ENCODE peak calls at places on chromosome 3, in seven cellular contexts. Z is GM12878, M is IMR-90, P is A549, Y is HepG2, I is H1, Q is K562. L is an unnamed sample.

GRCh38 chr3:40771112-40771511 is 246.4 kb downstream of the ZNF621 start:
- DNase-seq in I (no peak), Y (no peak), Z (no peak), Q (no peak), P (no peak), M (no peak), L (no peak)

GRCh38 chr3:170418422-170419300 is at the start of gene CLDN11:
- DNase-seq in P (no peak), M (peak; percentile 75), Z (no peak), I (peak; percentile 83), Q (peak; percentile 46), Y (no peak), L (peak; percentile 91)

GRCh38 chr3:141311170-141311495 is 57.2 kb upstream of the ZBTB38 start:
- DNase-seq in M (no peak), Y (no peak), P (no peak), Z (no peak), I (no peak), Q (no peak), L (peak; percentile 39)

GRCh38 chr3:188573286-188573928 is 419.4 kb downstream of the LPP start:
- DNase-seq in M (no peak), I (no peak), Z (no peak), Y (no peak), P (no peak), Q (no peak), L (no peak)

GRCh38 chr3:122927726-122928125 is 99.8 kb downstream of the SEMA5B start:
- DNase-seq in Y (no peak), M (no peak), P (no peak), Q (no peak), I (no peak), Z (no peak), L (no peak)

GRCh38 chr3:23553353-23553752 is 252.4 kb upstream of the UBE2E1 start:
- DNase-seq in Y (no peak), I (no peak), Z (peak; percentile 17), Q (no peak), P (no peak), M (no peak), L (no peak)

GRCh38 chr3:186108106-186108940 is 566 bp downstream of the ETV5 start:
- DNase-seq in I (peak; percentile 76), Z (no peak), Q (peak; percentile 73), Y (peak; percentile 59), P (peak; percentile 70), M (peak; percentile 66), L (peak; percentile 87)

GRCh38 chr3:107543666-107544065 is 20.9 kb downstream of the BBX start:
- DNase-seq in Q (no peak), P (peak; percentile 51), I (no peak), Z (no peak), M (no peak), Y (peak; percentile 12), L (no peak)

GRCh38 chr3:44068753-44069152 is 172.9 kb upstream of the TOPAZ1 start:
- DNase-seq in M (no peak), Y (no peak), Q (no peak), Z (no peak), P (no peak), I (no peak), L (no peak)

GRCh38 chr3:16897254-16897926 is 12.6 kb downstream of the PLCL2 start:
- DNase-seq in Q (no peak), I (no peak), Y (no peak), P (peak; percentile 17), Z (peak; percentile 52), M (peak; percentile 23), L (peak; percentile 43)

GRCh38 chr3:112297714-112298113 is 3.7 kb upstream of the SLC9C1 start:
- DNase-seq in P (no peak), I (no peak), Y (no peak), Q (no peak), Z (no peak), M (no peak), L (no peak)

GRCh38 chr3:117709108-117709507 is 999.5 kb downstream of the TUSC7 start:
- DNase-seq in Q (no peak), Y (no peak), M (no peak), I (no peak), P (no peak), Z (no peak), L (no peak)

GRCh38 chr3:151584603-151585002 is 123.7 kb upstream of the IGSF10 start:
- DNase-seq in P (no peak), M (no peak), Q (no peak), Z (peak; percentile 5), I (no peak), Y (no peak), L (no peak)

GRCh38 chr3:149199474-149199873 is 22.2 kb downstream of the CP start:
- DNase-seq in Q (no peak), Z (no peak), P (no peak), Y (no peak), I (no peak), M (peak; percentile 68), L (no peak)

GRCh38 chr3:110133971-110134370 is 796.6 kb upstream of the DPPA4 start:
- DNase-seq in Z (no peak), I (no peak), P (no peak), Q (no peak), M (no peak), Y (no peak), L (no peak)

GRCh38 chr3:48038971-48039481 is 22.8 kb upstream of the MAP4 start:
- DNase-seq in Z (no peak), Y (peak; percentile 30), P (no peak), Q (no peak), I (no peak), M (no peak), L (no peak)

GRCh38 chr3:148992027-148992634 is 791 bp downstream of the GYG1 start:
- DNase-seq in P (peak; percentile 30), Q (no peak), M (no peak), Y (peak; percentile 8), Z (no peak), I (peak; percentile 59), L (no peak)

GRCh38 chr3:56197259-56197965 is 270.9 kb downstream of the ERC2 start:
- DNase-seq in I (no peak), Z (no peak), Y (no peak), M (no peak), Q (no peak), P (no peak), L (no peak)

GRCh38 chr3:186569779-186570095 is 783 bp upstream of the DNAJB11 start:
- DNase-seq in P (no peak), M (no peak), Y (no peak), Z (no peak), I (no peak), Q (no peak), L (no peak)

GRCh38 chr3:147117631-147118030 is 288.7 kb downstream of the ZIC4 start:
- DNase-seq in Z (no peak), P (no peak), Q (no peak), M (no peak), Y (no peak), I (no peak), L (no peak)

GRCh38 chr3:114058646-114059045 is 2.1 kb downstream of the QTRT2 start:
- DNase-seq in Q (no peak), M (peak; percentile 14), I (no peak), Z (no peak), Y (no peak), P (no peak), L (no peak)

GRCh38 chr3:169914321-169914720 is 2.9 kb downstream of the SAMD7 start:
- DNase-seq in M (peak; percentile 22), Q (no peak), Z (no peak), Y (no peak), P (no peak), I (no peak), L (peak; percentile 15)

GRCh38 chr3:54773251-54773650 is 154.6 kb downstream of the LRTM1 start:
- DNase-seq in Y (no peak), I (no peak), P (no peak), Z (no peak), Q (no peak), M (no peak), L (no peak)

GRCh38 chr3:179710079-179710478 is 57.2 kb downstream of the USP13 start:
- DNase-seq in Y (no peak), P (no peak), Q (no peak), I (no peak), M (no peak), Z (no peak), L (no peak)

GRCh38 chr3:105845488-105845887 is 23.3 kb downstream of the CBLB start:
- DNase-seq in Q (no peak), I (no peak), Y (peak; percentile 37), M (no peak), P (no peak), Z (no peak), L (no peak)

GRCh38 chr3:105848821-105849220 is 20.0 kb downstream of the CBLB start:
- DNase-seq in Y (no peak), Q (no peak), P (no peak), I (no peak), Z (no peak), M (no peak), L (no peak)

GRCh38 chr3:105846809-105847208 is 22.0 kb downstream of the CBLB start:
- DNase-seq in Q (no peak), Z (no peak), M (no peak), Y (no peak), I (no peak), P (no peak), L (no peak)

GRCh38 chr3:105847865-105848264 is 20.9 kb downstream of the CBLB start:
- DNase-seq in M (no peak), Z (no peak), I (no peak), Y (no peak), Q (no peak), P (no peak), L (no peak)

GRCh38 chr3:105847452-105847851 is 21.4 kb downstream of the CBLB start:
- DNase-seq in Q (no peak), M (no peak), P (no peak), I (no peak), Z (no peak), Y (no peak), L (no peak)
- H3K4me2 ChIP-seq in Q (no peak overlapping the region), M (no peak overlapping the region), P (no peak overlapping the region), I (no peak overlapping the region), Z (no peak overlapping the region), Y (no peak overlapping the region), L (no peak overlapping the region)

DNA sequence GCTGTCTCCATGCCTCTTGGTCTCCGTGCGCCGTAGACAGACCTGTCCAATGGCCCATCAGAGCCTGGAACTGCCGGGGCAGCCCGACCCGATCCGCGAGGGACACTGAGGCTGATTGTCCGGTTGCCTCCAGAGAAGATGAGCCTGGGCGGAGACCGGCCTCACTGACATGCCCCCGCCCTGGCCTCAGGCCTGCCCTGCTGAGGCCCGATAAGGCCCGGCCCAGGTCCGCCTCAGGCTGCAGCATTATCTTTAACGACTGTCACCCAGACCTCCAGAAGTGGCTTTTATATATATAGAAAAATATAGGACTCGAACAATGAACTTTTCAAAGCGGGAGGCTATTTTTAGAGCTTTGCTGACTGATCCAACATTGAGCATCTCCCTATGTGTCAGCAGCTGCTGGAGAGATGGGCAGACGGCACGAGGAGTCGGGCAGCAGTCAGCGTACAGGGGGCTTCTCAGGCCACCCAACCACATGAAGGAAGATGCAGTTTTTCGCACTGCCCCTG is 111.9 kb upstream of the RPL32 start:
- DNase-seq in M (no peak), P (no peak), Z (no peak), I (no peak), Q (peak; percentile 95), Y (no peak), L (no peak)
- TF ChIP-seq USF2 in M (no peak), P (no peak), Z (no peak), I (no peak), Q (no peak), Y (no peak), L (no peak)

GRCh38 chr3:99356681-99357080 is 281.7 kb upstream of the COL8A1 start:
- DNase-seq in P (no peak), M (no peak), I (no peak), Z (no peak), Y (no peak), Q (no peak), L (no peak)
- H3K4me2 ChIP-seq in P (no peak overlapping the region), M (no peak overlapping the region), I (no peak overlapping the region), Z (no peak overlapping the region), Y (no peak overlapping the region), Q (no peak overlapping the region), L (no peak overlapping the region)

GRCh38 chr3:192645437-192645836 is 81.9 kb downstream of the FGF12 start:
- DNase-seq in Z (no peak), M (no peak), Q (no peak), I (no peak), P (no peak), Y (no peak), L (no peak)
- TF ChIP-seq USF2 in Z (no peak), M (no peak), Q (no peak), I (no peak), P (no peak), Y (no peak), L (no peak)